ENCODE peak calls at places on chromosomes 16 and 17, in nine cellular contexts. W is T-helper 9 cell, P is NCI-H1694 treated with DMSO at 0.1 percent for 48 hours, F is dorsolateral prefrontal cortex, A is HTR-8/SVneo, M is EL, S is T1000, G is NCI-H146, K is natural killer cell. J is an unnamed sample.

GRCh38 chr16:2482181-2483107 is 7.5 kb downstream of the TBC1D24 start:
- DNase-seq in S (no peak), K (no peak), M (peak), W (no peak), F (peak), A (no peak), P (no peak), G (no peak), J (no peak)

GRCh38 chr17:66915204-66915611 is 49.3 kb upstream of the CACNG4 start:
- DNase-seq in M (peak), W (no peak), G (peak), K (no peak), S (no peak), A (peak), P (no peak), F (no peak), J (no peak)

GRCh38 chr17:54771409-54771808 is 129.2 kb upstream of the TOM1L1 start:
- DNase-seq in W (no peak), F (no peak), M (no peak), G (no peak), S (no peak), P (no peak), A (no peak), K (no peak), J (no peak)

GRCh38 chr17:30821751-30822723 is 2.5 kb downstream of the CRLF3 start:
- DNase-seq in F (no peak), G (no peak), K (no peak), P (peak), A (no peak), S (no peak), M (no peak), W (no peak), J (no peak)

GRCh38 chr17:422196-422930 is 69.8 kb upstream of the RPH3AL start:
- DNase-seq in F (no peak), G (peak), M (no peak), K (no peak), P (no peak), S (no peak), A (no peak), W (no peak), J (no peak)

GRCh38 chr17:76370261-76370993 is 14.0 kb upstream of the SPHK1 start:
- DNase-seq in A (peak), F (no peak), G (no peak), W (no peak), M (peak), K (no peak), S (peak), P (no peak), J (no peak)

GRCh38 chr17:33602981-33603380 is 309.9 kb upstream of the ASIC2 start:
- DNase-seq in W (no peak), G (no peak), P (no peak), F (no peak), M (no peak), S (no peak), A (no peak), K (no peak), J (no peak)

GRCh38 chr17:77365584-77366186 is 224.9 kb downstream of the SEC14L1 start:
- DNase-seq in G (peak), P (peak), M (peak), W (no peak), S (peak), K (no peak), A (peak), F (peak), J (no peak)

GRCh38 chr17:82126479-82127314 is 28.7 kb upstream of the FASN start:
- DNase-seq in G (no peak), A (no peak), M (no peak), P (no peak), S (no peak), W (peak), F (no peak), K (no peak), J (peak)

GRCh38 chr16:13957197-13958078 is 37.5 kb downstream of the ERCC4 start:
- DNase-seq in W (no peak), A (peak), K (no peak), F (peak), G (peak), S (peak), P (peak), M (peak), J (no peak)

GRCh38 chr17:14156689-14157088 is 80.0 kb downstream of the CDRT15 start:
- DNase-seq in G (no peak), S (no peak), P (no peak), K (no peak), A (no peak), W (no peak), M (peak), F (no peak), J (no peak)

GRCh38 chr17:51260960-51261958 is 913 bp downstream of the UTP18 start:
- DNase-seq in K (peak), G (peak), S (peak), A (peak), M (no peak), W (peak), F (no peak), P (peak), J (peak)

GRCh38 chr17:70225272-70225671 is 55.9 kb downstream of the KCNJ2 start:
- DNase-seq in A (no peak), M (no peak), F (no peak), P (no peak), G (no peak), S (no peak), K (no peak), W (no peak), J (no peak)

GRCh38 chr16:89261691-89262563 is 44.4 kb downstream of the ZNF778 start:
- DNase-seq in S (no peak), W (no peak), K (no peak), A (no peak), P (no peak), M (peak), G (no peak), F (no peak), J (no peak)

GRCh38 chr16:9738690-9739089 is 443.5 kb downstream of the GRIN2A start:
- DNase-seq in F (no peak), K (no peak), S (no peak), G (no peak), A (no peak), M (no peak), P (no peak), W (no peak), J (no peak)

GRCh38 chr16:12178251-12178990 is 201.9 kb downstream of the SNX29 start:
- DNase-seq in A (no peak), F (peak), W (no peak), G (no peak), P (no peak), K (no peak), S (no peak), M (no peak), J (no peak)

GRCh38 chr16:57372372-57373116 is at the start of gene CX3CL1:
- DNase-seq in P (no peak), F (peak), W (no peak), A (no peak), K (no peak), S (no peak), M (peak), G (peak), J (no peak)

GRCh38 chr17:50133028-50133768 is 3.2 kb upstream of the SAMD14 start:
- DNase-seq in P (no peak), M (peak), G (no peak), W (no peak), F (no peak), A (peak), K (no peak), S (no peak), J (no peak)